ENCODE peak calls at places on chromosomes 12 and 14, in seven cellular contexts. K is fibroblast of lung; P is keratinocyte; I is naive thymus-derived CD4-positive, alpha-beta T cell; V is adrenal gland; B is esophagus squamous epithelium; T is SJSA1. C is an unnamed sample.

GRCh38 chr14:97602438-97603117 is 805.4 kb downstream of the VRK1 start:
- DNase-seq in K (no peak), P (no peak), I (peak), V (no peak), B (no peak), T (no peak), C (no peak)

GRCh38 chr12:93122569-93123091 is 193.5 kb upstream of the EEA1 start:
- DNase-seq in K (no peak), P (peak), I (no peak), V (no peak), B (no peak), T (no peak), C (peak)

GRCh38 chr12:51307655-51308593 is 16.1 kb downstream of the BIN2 start:
- DNase-seq in K (peak), P (no peak), I (no peak), V (no peak), B (no peak), T (peak), C (no peak)

GRCh38 chr14:57918791-57919190 is 52.9 kb upstream of the SLC35F4 start:
- DNase-seq in K (no peak), P (no peak), I (no peak), V (no peak), B (no peak), T (no peak), C (no peak)

GRCh38 chr12:40351976-40352375 is 127.2 kb downstream of the LRRK2 start:
- DNase-seq in K (no peak), P (no peak), I (no peak), V (no peak), B (no peak), T (no peak), C (no peak)

GRCh38 chr12:12648951-12649650 is 37.4 kb downstream of the CREBL2 start:
- DNase-seq in K (no peak), P (no peak), I (no peak), V (no peak), B (no peak), T (no peak), C (no peak)

GRCh38 chr14:75259510-75259855 is 19.1 kb upstream of the FOS start:
- DNase-seq in K (peak), P (no peak), I (no peak), V (no peak), B (no peak), T (no peak), C (no peak)

GRCh38 chr12:78871566-78871965 is 7.0 kb downstream of the SYT1 start:
- DNase-seq in K (peak), P (no peak), I (no peak), V (no peak), B (no peak), T (no peak), C (no peak)

GRCh38 chr14:88363624-88364023 is 21.8 kb upstream of the SPATA7 start:
- DNase-seq in K (no peak), P (no peak), I (no peak), V (no peak), B (no peak), T (no peak), C (no peak)

GRCh38 chr14:97129639-97130038 is 332.5 kb downstream of the VRK1 start:
- DNase-seq in K (no peak), P (no peak), I (no peak), V (no peak), B (no peak), T (no peak), C (no peak)

GRCh38 chr12:91178139-91178561 is 4.5 kb downstream of the DCN start:
- DNase-seq in K (peak), P (no peak), I (no peak), V (peak), B (no peak), T (peak), C (no peak)

GRCh38 chr12:102965281-102966155 is 8.0 kb downstream of the ASCL1 start:
- DNase-seq in K (no peak), P (no peak), I (no peak), V (no peak), B (no peak), T (no peak), C (no peak)

GRCh38 chr12:58648151-58648550 is 272.2 kb downstream of the LRIG3 start:
- DNase-seq in K (no peak), P (no peak), I (no peak), V (no peak), B (no peak), T (no peak), C (no peak)

GRCh38 chr12:31220061-31220460 is 105.9 kb downstream of the SINHCAF start:
- DNase-seq in K (no peak), P (no peak), I (no peak), V (no peak), B (no peak), T (no peak), C (no peak)

GRCh38 chr12:31222620-31223222 is 103.2 kb downstream of the SINHCAF start:
- DNase-seq in K (no peak), P (no peak), I (no peak), V (no peak), B (no peak), T (no peak), C (peak)

GRCh38 chr12:31221566-31221945 is 104.4 kb downstream of the SINHCAF start:
- DNase-seq in K (no peak), P (no peak), I (no peak), V (no peak), B (no peak), T (no peak), C (no peak)

GRCh38 chr12:31219521-31219920 is 106.4 kb downstream of the SINHCAF start:
- DNase-seq in K (no peak), P (no peak), I (no peak), V (no peak), B (no peak), T (no peak), C (peak)

DNA sequence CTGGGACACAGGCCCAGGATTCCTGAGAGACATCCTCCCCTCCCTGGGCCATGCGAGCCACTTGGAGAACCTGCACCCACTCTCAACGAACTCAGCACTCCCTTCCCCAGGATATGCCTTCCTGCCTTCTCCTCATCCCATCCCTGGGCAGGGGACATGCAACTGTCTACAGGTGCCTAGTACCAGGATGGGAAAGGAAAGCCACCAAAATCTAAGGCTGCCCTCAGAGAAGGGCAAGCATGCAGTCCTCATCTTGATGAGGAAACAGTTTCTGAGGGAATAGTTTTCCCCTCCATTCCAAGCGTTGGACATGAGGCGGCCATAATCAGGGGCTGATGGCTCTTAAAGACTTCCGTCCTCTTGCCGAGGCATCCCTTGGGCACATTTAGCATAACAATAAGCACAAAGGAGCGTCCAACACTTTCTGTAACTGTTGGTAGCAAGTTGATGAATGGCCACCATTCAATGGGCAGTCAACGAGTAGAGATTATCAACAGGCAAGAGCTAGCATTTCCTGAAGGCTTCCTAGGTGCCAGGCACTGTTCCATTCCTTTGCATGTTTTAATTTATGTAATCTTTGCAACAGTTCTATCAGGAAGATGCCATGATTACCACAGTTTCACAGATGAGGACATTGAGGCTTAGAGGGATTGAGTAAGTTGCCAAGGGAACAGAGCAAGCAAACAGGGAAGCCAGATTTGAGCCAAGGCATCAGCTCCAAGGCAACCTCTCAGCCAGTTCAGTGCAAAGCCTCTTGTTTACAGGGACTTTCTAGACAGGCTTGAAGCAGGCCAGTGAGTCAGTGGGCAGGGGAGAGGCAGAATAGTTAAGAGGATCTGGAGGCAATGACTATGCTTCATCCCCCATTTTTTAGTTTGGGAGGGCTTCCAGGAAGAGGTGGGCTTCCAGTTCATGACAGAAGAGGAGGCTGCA is 105.1 kb downstream of the SINHCAF start:
- DNase-seq in K (peak), P (no peak), I (no peak), V (no peak), B (no peak), T (no peak), C (no peak)
- H3K4me3 ChIP-seq in K (no peak), P (no peak), I (no peak), V (no peak), B (no peak), T (no peak), C (no peak)

GRCh38 chr14:105328678-105329390 is 14.3 kb downstream of the PACS2 start:
- DNase-seq in K (no peak), P (no peak), I (no peak), V (peak), B (no peak), T (no peak), C (no peak)
- H3K4me3 ChIP-seq in K (no peak), P (no peak), I (no peak), V (no peak), B (no peak), T (no peak), C (no peak)

GRCh38 chr12:47801904-47802246 is 17.8 kb downstream of the HDAC7 start:
- DNase-seq in K (no peak), P (no peak), I (no peak), V (no peak), B (no peak), T (no peak), C (peak)

GRCh38 chr12:47805417-47805816 is 14.3 kb downstream of the HDAC7 start:
- DNase-seq in K (peak), P (no peak), I (no peak), V (no peak), B (no peak), T (peak), C (no peak)

GRCh38 chr12:47803196-47803875 is 16.4 kb downstream of the HDAC7 start:
- DNase-seq in K (no peak), P (no peak), I (no peak), V (no peak), B (no peak), T (no peak), C (peak)

GRCh38 chr12:47802312-47802711 is 17.4 kb downstream of the HDAC7 start:
- DNase-seq in K (no peak), P (no peak), I (no peak), V (no peak), B (no peak), T (no peak), C (peak)

DNA sequence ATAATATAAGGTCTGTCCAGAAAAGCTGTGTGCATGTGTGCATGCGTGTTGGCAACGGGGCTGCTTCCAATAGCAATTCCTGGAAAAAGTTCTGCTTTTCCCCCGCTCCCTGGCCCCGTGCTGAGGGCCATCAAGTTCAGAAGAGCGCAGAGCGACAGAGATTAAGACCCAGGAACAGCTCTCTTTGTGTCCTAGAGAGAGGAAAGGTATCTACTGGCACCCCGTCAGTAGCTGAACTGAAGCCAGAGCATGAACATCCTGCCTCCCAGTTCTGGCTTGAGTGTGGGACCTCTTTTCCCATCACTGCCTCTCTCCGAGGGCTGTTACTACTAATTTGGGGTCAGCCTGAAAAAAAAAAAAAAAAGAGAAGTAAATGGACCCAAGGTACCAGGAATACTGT is 15.5 kb downstream of the HDAC7 start:
- DNase-seq in K (no peak), P (no peak), I (no peak), V (no peak), B (no peak), T (no peak), C (no peak)
- H3K4me3 ChIP-seq in K (no peak), P (no peak), I (no peak), V (no peak), B (no peak), T (no peak), C (no peak)

GRCh38 chr12:120290541-120291312 is 976 bp downstream of the RNU4-2 start:
- DNase-seq in K (no peak), P (no peak), I (peak), V (peak), B (no peak), T (no peak), C (peak)
- H3K4me3 ChIP-seq in K (no peak), P (peak), I (peak), V (peak), B (peak), T (peak), C (peak)

GRCh38 chr12:46554461-46554860 is 181.9 kb upstream of the SLC38A2 start:
- DNase-seq in K (no peak), P (no peak), I (no peak), V (no peak), B (no peak), T (no peak), C (no peak)

GRCh38 chr12:46556105-46556559 is 183.6 kb upstream of the SLC38A2 start:
- DNase-seq in K (peak), P (no peak), I (no peak), V (no peak), B (no peak), T (peak), C (no peak)

GRCh38 chr12:46556820-46557524 is 184.4 kb upstream of the SLC38A2 start:
- DNase-seq in K (peak), P (peak), I (no peak), V (no peak), B (no peak), T (peak), C (no peak)

GRCh38 chr12:46553911-46554310 is 181.3 kb upstream of the SLC38A2 start:
- DNase-seq in K (peak), P (no peak), I (no peak), V (no peak), B (no peak), T (no peak), C (no peak)

GRCh38 chr12:46555379-46555778 is 182.8 kb upstream of the SLC38A2 start:
- DNase-seq in K (peak), P (no peak), I (no peak), V (no peak), B (no peak), T (peak), C (no peak)
- H3K4me3 ChIP-seq in K (peak), P (peak), I (no peak), V (no peak), B (no peak), T (no peak), C (no peak)

GRCh38 chr12:6788972-6789905 is at the start of gene CD4:
- DNase-seq in K (peak), P (no peak), I (peak), V (peak), B (no peak), T (no peak), C (peak)

GRCh38 chr12:6791931-6792520 is 2.7 kb downstream of the CD4 start:
- DNase-seq in K (no peak), P (no peak), I (no peak), V (no peak), B (no peak), T (no peak), C (no peak)

GRCh38 chr12:6787309-6787708 is 2.0 kb upstream of the CD4 start:
- DNase-seq in K (no peak), P (no peak), I (no peak), V (no peak), B (no peak), T (no peak), C (no peak)

GRCh38 chr12:6792522-6793201 is 3.3 kb downstream of the CD4 start:
- DNase-seq in K (no peak), P (no peak), I (peak), V (peak), B (no peak), T (no peak), C (peak)

DNA sequence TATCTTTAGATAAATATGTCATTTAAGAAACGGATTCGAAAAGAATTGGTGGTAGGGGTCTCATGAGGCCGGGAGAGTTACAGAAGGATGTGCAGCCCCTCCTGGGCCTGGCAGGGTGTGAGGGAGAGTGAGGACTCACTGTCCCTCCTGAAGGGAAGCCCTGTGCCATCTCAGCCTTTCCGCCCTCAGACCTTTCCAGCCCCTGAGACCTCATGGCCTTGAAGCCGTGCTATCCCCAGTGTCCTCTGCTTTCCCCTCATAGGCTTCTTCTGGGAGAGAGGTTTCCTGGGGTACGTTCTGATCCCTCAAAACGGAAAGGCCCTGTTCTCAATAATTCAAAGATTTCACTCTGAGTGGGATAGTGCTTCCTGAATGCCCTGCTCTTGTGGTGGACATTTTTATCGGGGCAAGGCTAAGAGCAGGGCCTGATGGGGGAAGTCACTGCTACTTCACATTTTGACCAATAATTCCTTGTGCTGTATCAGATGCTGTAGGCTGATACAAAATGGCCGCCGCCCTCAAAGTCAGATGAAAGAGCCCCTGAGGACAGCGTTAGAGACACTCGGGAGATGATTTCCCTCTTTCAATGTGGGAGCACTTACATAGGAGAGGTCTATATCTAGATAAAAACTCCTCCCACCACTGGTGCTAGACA is 1.3 kb downstream of the CD4 start:
- DNase-seq in K (no peak), P (no peak), I (no peak), V (no peak), B (no peak), T (no peak), C (no peak)
- H3K4me3 ChIP-seq in K (peak), P (no peak), I (peak), V (peak), B (no peak), T (no peak), C (peak)

C was measured in lower lobe of right lung.